ENCODE peak calls at places on chromosomes 11 and 22, in seven cellular contexts. One of them, this sample, is unnamed.

GRCh38 chr11:66289548-66290331 is 797 bp upstream of the YIF1A start:
- DNase-seq in NCI-H510A treated with DMSO at 0.1 percent for 48 hours: no peak
- DNase-seq in DND-41: peak
- DNase-seq in stomach: peak
- DNase-seq in fibroblast of pulmonary artery: no peak
- DNase-seq in activated naive CD4-positive, alpha-beta T cell treated with Interleukin-2 at 50 U/mL for 16 hours: peak
- DNase-seq in stimulated activated CD4-positive, alpha-beta T cell treated with anti-CD3 and anti-CD28 coated beads, Interleukin-1b, Interleukin-23, amount 100 ng/mL, for 1 hour: peak
- DNase-seq in this sample: peak

GRCh38 chr11:132060546-132060945 is 690.1 kb downstream of the NTM start:
- DNase-seq in activated naive CD4-positive, alpha-beta T cell treated with Interleukin-2 at 50 U/mL for 16 hours: no peak
- DNase-seq in fibroblast of pulmonary artery: no peak
- DNase-seq in DND-41: no peak
- DNase-seq in NCI-H510A treated with DMSO at 0.1 percent for 48 hours: no peak
- DNase-seq in stimulated activated CD4-positive, alpha-beta T cell treated with anti-CD3 and anti-CD28 coated beads, Interleukin-1b, Interleukin-23, amount 100 ng/mL, for 1 hour: no peak
- DNase-seq in stomach: no peak
- DNase-seq in this sample: no peak

GRCh38 chr11:67664696-67665536 is 9.5 kb downstream of the ALDH3B2 start:
- DNase-seq in NCI-H510A treated with DMSO at 0.1 percent for 48 hours: no peak
- DNase-seq in fibroblast of pulmonary artery: no peak
- DNase-seq in activated naive CD4-positive, alpha-beta T cell treated with Interleukin-2 at 50 U/mL for 16 hours: no peak
- DNase-seq in stomach: no peak
- DNase-seq in DND-41: no peak
- DNase-seq in stimulated activated CD4-positive, alpha-beta T cell treated with anti-CD3 and anti-CD28 coated beads, Interleukin-1b, Interleukin-23, amount 100 ng/mL, for 1 hour: no peak
- DNase-seq in this sample: no peak

GRCh38 chr11:1192741-1193325 is 30.0 kb upstream of the MUC5B start:
- DNase-seq in stimulated activated CD4-positive, alpha-beta T cell treated with anti-CD3 and anti-CD28 coated beads, Interleukin-1b, Interleukin-23, amount 100 ng/mL, for 1 hour: no peak
- DNase-seq in DND-41: no peak
- DNase-seq in activated naive CD4-positive, alpha-beta T cell treated with Interleukin-2 at 50 U/mL for 16 hours: no peak
- DNase-seq in stomach: no peak
- DNase-seq in fibroblast of pulmonary artery: no peak
- DNase-seq in NCI-H510A treated with DMSO at 0.1 percent for 48 hours: no peak
- DNase-seq in this sample: no peak

GRCh38 chr22:19959587-19960490 is 18.2 kb upstream of the TXNRD2 start:
- DNase-seq in stomach: no peak
- DNase-seq in fibroblast of pulmonary artery: no peak
- DNase-seq in NCI-H510A treated with DMSO at 0.1 percent for 48 hours: no peak
- DNase-seq in stimulated activated CD4-positive, alpha-beta T cell treated with anti-CD3 and anti-CD28 coated beads, Interleukin-1b, Interleukin-23, amount 100 ng/mL, for 1 hour: no peak
- DNase-seq in activated naive CD4-positive, alpha-beta T cell treated with Interleukin-2 at 50 U/mL for 16 hours: no peak
- DNase-seq in DND-41: no peak
- DNase-seq in this sample: no peak

GRCh38 chr11:10288881-10289764 is 4.9 kb downstream of the SBF2 start:
- DNase-seq in DND-41: no peak
- DNase-seq in stomach: no peak
- DNase-seq in fibroblast of pulmonary artery: no peak
- DNase-seq in NCI-H510A treated with DMSO at 0.1 percent for 48 hours: no peak
- DNase-seq in activated naive CD4-positive, alpha-beta T cell treated with Interleukin-2 at 50 U/mL for 16 hours: no peak
- DNase-seq in stimulated activated CD4-positive, alpha-beta T cell treated with anti-CD3 and anti-CD28 coated beads, Interleukin-1b, Interleukin-23, amount 100 ng/mL, for 1 hour: no peak
- DNase-seq in this sample: no peak

GRCh38 chr11:118153516-118153915 is 893 bp upstream of the SCN4B start:
- DNase-seq in stomach: no peak
- DNase-seq in stimulated activated CD4-positive, alpha-beta T cell treated with anti-CD3 and anti-CD28 coated beads, Interleukin-1b, Interleukin-23, amount 100 ng/mL, for 1 hour: no peak
- DNase-seq in NCI-H510A treated with DMSO at 0.1 percent for 48 hours: no peak
- DNase-seq in fibroblast of pulmonary artery: no peak
- DNase-seq in DND-41: no peak
- DNase-seq in activated naive CD4-positive, alpha-beta T cell treated with Interleukin-2 at 50 U/mL for 16 hours: no peak
- DNase-seq in this sample: no peak

GRCh38 chr11:1844221-1845094 is 5.7 kb downstream of the TNNI2 start:
- DNase-seq in stimulated activated CD4-positive, alpha-beta T cell treated with anti-CD3 and anti-CD28 coated beads, Interleukin-1b, Interleukin-23, amount 100 ng/mL, for 1 hour: no peak
- DNase-seq in NCI-H510A treated with DMSO at 0.1 percent for 48 hours: no peak
- DNase-seq in stomach: no peak
- DNase-seq in fibroblast of pulmonary artery: peak
- DNase-seq in activated naive CD4-positive, alpha-beta T cell treated with Interleukin-2 at 50 U/mL for 16 hours: peak
- DNase-seq in DND-41: no peak
- DNase-seq in this sample: no peak

GRCh38 chr22:50302564-50302963 is 4.9 kb downstream of the PLXNB2 start:
- DNase-seq in fibroblast of pulmonary artery: no peak
- DNase-seq in DND-41: no peak
- DNase-seq in stimulated activated CD4-positive, alpha-beta T cell treated with anti-CD3 and anti-CD28 coated beads, Interleukin-1b, Interleukin-23, amount 100 ng/mL, for 1 hour: no peak
- DNase-seq in stomach: peak
- DNase-seq in activated naive CD4-positive, alpha-beta T cell treated with Interleukin-2 at 50 U/mL for 16 hours: no peak
- DNase-seq in NCI-H510A treated with DMSO at 0.1 percent for 48 hours: no peak
- DNase-seq in this sample: no peak

GRCh38 chr11:12426176-12426575 is 48.8 kb downstream of the PARVA start:
- DNase-seq in stimulated activated CD4-positive, alpha-beta T cell treated with anti-CD3 and anti-CD28 coated beads, Interleukin-1b, Interleukin-23, amount 100 ng/mL, for 1 hour: no peak
- DNase-seq in NCI-H510A treated with DMSO at 0.1 percent for 48 hours: no peak
- DNase-seq in DND-41: no peak
- DNase-seq in fibroblast of pulmonary artery: no peak
- DNase-seq in stomach: no peak
- DNase-seq in activated naive CD4-positive, alpha-beta T cell treated with Interleukin-2 at 50 U/mL for 16 hours: no peak
- DNase-seq in this sample: no peak

GRCh38 chr11:70307176-70307575 is 36.7 kb downstream of the PPFIA1 start:
- DNase-seq in stomach: no peak
- DNase-seq in fibroblast of pulmonary artery: peak
- DNase-seq in activated naive CD4-positive, alpha-beta T cell treated with Interleukin-2 at 50 U/mL for 16 hours: no peak
- DNase-seq in DND-41: no peak
- DNase-seq in stimulated activated CD4-positive, alpha-beta T cell treated with anti-CD3 and anti-CD28 coated beads, Interleukin-1b, Interleukin-23, amount 100 ng/mL, for 1 hour: no peak
- DNase-seq in NCI-H510A treated with DMSO at 0.1 percent for 48 hours: no peak
- DNase-seq in this sample: no peak

GRCh38 chr11:66919938-66920337 is 38.2 kb downstream of the PC start:
- DNase-seq in DND-41: no peak
- DNase-seq in fibroblast of pulmonary artery: no peak
- DNase-seq in stomach: no peak
- DNase-seq in stimulated activated CD4-positive, alpha-beta T cell treated with anti-CD3 and anti-CD28 coated beads, Interleukin-1b, Interleukin-23, amount 100 ng/mL, for 1 hour: no peak
- DNase-seq in NCI-H510A treated with DMSO at 0.1 percent for 48 hours: no peak
- DNase-seq in activated naive CD4-positive, alpha-beta T cell treated with Interleukin-2 at 50 U/mL for 16 hours: no peak
- DNase-seq in this sample: no peak

This sample was measured in GM20000.